ENCODE peak calls at places on chromosomes 2 and 18, in eight cellular contexts. O is cardiac muscle cell, A is RWPE2, J is transverse colon, V is mesenchymal stem cell, K is AG09309, N is AG04450, L is foreskin fibroblast. Y is an unnamed sample.

GRCh38 chr18:79200546-79201268 is 131.5 kb downstream of the ATP9B start:
- DNase-seq in O (peak), A (peak), J (peak), V (peak), K (no peak), N (no peak), L (peak), Y (peak)

GRCh38 chr2:240991378-240992263 is 6.8 kb upstream of the SNED1 start:
- DNase-seq in O (no peak), A (peak), J (peak), V (peak), K (peak), N (peak), L (peak), Y (peak)

GRCh38 chr2:12514631-12515437 is 201.9 kb upstream of the TRIB2 start:
- DNase-seq in O (peak), A (no peak), J (no peak), V (peak), K (no peak), N (no peak), L (no peak), Y (peak)

GRCh38 chr2:127820080-127820668 is 9.2 kb upstream of the WDR33 start:
- DNase-seq in O (no peak), A (no peak), J (no peak), V (no peak), K (no peak), N (no peak), L (no peak), Y (peak)

GRCh38 chr2:48065971-48066370 is 159.7 kb upstream of the FBXO11 start:
- DNase-seq in O (no peak), A (no peak), J (no peak), V (no peak), K (no peak), N (no peak), L (no peak), Y (no peak)

GRCh38 chr2:150911766-150912280 is 349.8 kb downstream of the RBM43 start:
- DNase-seq in O (no peak), A (no peak), J (peak), V (peak), K (peak), N (peak), L (peak), Y (peak)

GRCh38 chr2:144426981-144427479 is 92.9 kb downstream of the ZEB2 start:
- DNase-seq in O (peak), A (no peak), J (no peak), V (peak), K (peak), N (peak), L (peak), Y (peak)

GRCh38 chr18:987325-988186 is 82.9 kb downstream of the ADCYAP1 start:
- DNase-seq in O (no peak), A (no peak), J (no peak), V (no peak), K (no peak), N (no peak), L (no peak), Y (no peak)

GRCh38 chr2:233384811-233385488 is 30.7 kb downstream of the DGKD start:
- DNase-seq in O (no peak), A (no peak), J (no peak), V (no peak), K (no peak), N (no peak), L (no peak), Y (no peak)
- H3K4me3 ChIP-seq in O (no peak), A (no peak), J (no peak), V (no peak), K (no peak), N (no peak), L (no peak), Y (no peak)

GRCh38 chr2:38597115-38597514 is 5.6 kb downstream of the HNRNPLL start:
- DNase-seq in O (no peak), A (no peak), J (no peak), V (no peak), K (no peak), N (no peak), L (no peak), Y (no peak)
- H3K4me3 ChIP-seq in O (no peak), A (no peak), J (no peak), V (no peak), K (no peak), N (no peak), L (no peak), Y (no peak)

DNA sequence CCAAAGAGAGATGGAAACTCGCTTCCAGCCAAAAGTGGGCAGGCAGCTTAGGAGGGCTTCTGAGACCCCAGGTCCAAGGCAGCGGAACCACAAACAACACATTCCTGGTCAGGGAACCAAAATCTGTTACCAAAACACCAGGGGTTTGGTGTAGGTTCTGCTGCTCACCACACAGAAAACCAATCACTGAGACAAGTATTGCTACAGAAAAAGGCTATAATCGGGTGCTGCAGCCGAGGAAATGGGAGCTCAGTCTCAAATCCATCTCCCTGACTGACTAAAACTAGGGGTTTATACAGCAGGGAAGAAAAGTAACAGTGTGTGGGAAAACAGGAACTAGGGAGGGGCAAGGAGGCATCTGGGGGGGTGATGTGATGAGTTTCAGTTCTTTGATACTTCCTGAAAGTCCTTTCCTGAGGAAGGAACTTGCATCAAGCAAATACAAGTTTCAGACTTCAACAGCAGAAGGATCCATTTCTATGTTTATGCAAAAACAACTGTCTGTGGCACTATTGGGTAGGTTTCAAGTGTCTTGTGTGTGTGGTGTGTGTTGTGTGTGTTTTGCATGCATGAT is 108.0 kb downstream of the FAM168B start:
- DNase-seq in O (no peak), A (no peak), J (no peak), V (no peak), K (no peak), N (no peak), L (no peak), Y (no peak)
- H3K4me3 ChIP-seq in O (no peak), A (no peak), J (no peak), V (no peak), K (no peak), N (no peak), L (no peak), Y (no peak)

DNA sequence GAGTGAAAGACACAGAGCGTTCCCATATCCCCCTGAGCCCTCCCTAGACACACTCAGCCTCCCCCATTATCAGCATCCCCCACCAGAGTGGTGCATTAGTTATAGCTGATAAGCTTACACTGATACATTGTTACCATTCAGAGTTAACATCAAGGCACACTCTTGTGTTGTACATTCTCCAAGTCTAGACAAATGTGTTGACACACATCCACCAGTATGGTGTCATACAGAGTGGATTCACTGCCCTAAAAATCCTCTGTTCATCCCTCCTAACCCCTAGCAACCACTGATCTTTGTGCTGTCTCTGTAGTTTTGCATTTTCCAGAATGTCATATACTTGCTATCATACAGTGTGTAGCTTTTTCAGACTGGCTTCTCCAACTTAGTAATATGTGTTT is 78.0 kb upstream of the RPL31 start:
- DNase-seq in O (no peak), A (no peak), J (no peak), V (peak), K (no peak), N (no peak), L (no peak), Y (no peak)
- H3K4me3 ChIP-seq in O (no peak), A (no peak), J (no peak), V (no peak), K (no peak), N (no peak), L (no peak), Y (no peak)

DNA sequence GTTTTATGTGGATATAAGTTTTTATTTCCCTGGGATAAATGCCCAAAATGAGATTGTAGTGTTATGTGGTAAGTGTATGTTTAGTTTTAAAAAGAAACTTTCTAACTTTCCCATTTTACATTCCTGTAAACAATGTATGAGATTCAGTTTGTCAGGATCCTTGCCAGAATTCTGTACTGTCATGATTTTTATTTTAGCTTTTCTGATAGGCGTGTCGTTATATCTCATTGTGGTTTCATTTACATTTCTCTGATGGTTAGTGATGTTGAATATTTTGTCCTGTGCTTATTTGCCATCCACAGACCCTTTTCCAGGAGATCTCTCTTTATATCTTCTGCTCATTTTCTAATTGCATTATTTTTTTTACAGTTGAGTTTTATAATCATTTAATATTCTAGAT is 245.6 kb upstream of the CDH2 start:
- DNase-seq in O (no peak), A (no peak), J (no peak), V (no peak), K (no peak), N (no peak), L (no peak), Y (no peak)
- H3K4me3 ChIP-seq in O (no peak), A (no peak), J (no peak), V (no peak), K (no peak), N (no peak), L (no peak), Y (no peak)

DNA sequence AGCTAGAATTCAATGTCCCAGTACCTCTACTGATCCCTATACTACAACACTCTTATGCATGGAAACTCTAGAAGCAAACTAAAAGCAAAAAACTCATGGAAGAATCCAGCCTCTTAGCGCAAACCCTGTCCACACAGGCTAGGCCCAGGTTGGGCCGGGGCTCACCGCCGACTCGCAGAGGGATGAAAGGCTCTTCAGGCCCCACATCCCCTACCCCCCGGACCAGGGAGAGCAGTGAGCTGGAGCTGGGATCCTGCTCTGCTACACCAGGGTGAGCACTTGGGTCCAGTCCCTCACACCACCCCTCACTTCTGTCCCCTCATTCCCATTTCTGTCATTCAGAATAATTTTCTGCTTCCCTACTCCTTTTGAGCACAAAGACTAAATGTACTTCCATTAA is 2.0 kb downstream of the OST4 start:
- DNase-seq in O (no peak), A (no peak), J (no peak), V (no peak), K (no peak), N (no peak), L (no peak), Y (no peak)
- H3K4me3 ChIP-seq in O (no peak), A (no peak), J (no peak), V (no peak), K (no peak), N (peak), L (peak), Y (no peak)